ENCODE peak calls at places on chromosomes 6 and 20, in six cellular contexts. E, G, W, V, Q and C are unnamed samples.
A peak's percentile ranks its signal among the peaks of the same experiment; 100 is the strongest.

GRCh38 chr6:170067923-170068360 is 222.9 kb downstream of the DLL1 start:
- DNase-seq in E (no peak), G (no peak), W (peak; percentile 11), V (no peak), Q (no peak), C (no peak)

GRCh38 chr6:89217308-89217999 is at the start of gene GABRR1:
- DNase-seq in E (no peak), G (no peak), W (no peak), V (no peak), Q (no peak), C (no peak)

GRCh38 chr6:52087498-52087999 is at the start of gene PKHD1:
- DNase-seq in E (peak; percentile 4), G (no peak), W (no peak), V (no peak), Q (no peak), C (no peak)

GRCh38 chr6:130000526-130001228 is 17.7 kb upstream of the L3MBTL3 start:
- DNase-seq in E (no peak), G (no peak), W (no peak), V (no peak), Q (no peak), C (no peak)

GRCh38 chr20:62370115-62370806 is 3.1 kb upstream of the LAMA5 start:
- DNase-seq in E (no peak), G (no peak), W (no peak), V (no peak), Q (peak; percentile 47), C (no peak)

GRCh38 chr6:53347250-53347920 is 1.4 kb downstream of the ELOVL5 start:
- DNase-seq in E (peak; percentile 77), G (no peak), W (no peak), V (no peak), Q (no peak), C (peak; percentile 46)

GRCh38 chr6:24408719-24409410 is 6.1 kb downstream of the MRS2 start:
- DNase-seq in E (no peak), G (no peak), W (no peak), V (no peak), Q (no peak), C (no peak)

GRCh38 chr6:136889271-136890193 is 32.6 kb upstream of the SLC35D3 start:
- DNase-seq in E (no peak), G (no peak), W (no peak), V (no peak), Q (no peak), C (no peak)

GRCh38 chr20:62208805-62209755 is 11.0 kb downstream of the HRH3 start:
- DNase-seq in E (no peak), G (no peak), W (no peak), V (no peak), Q (no peak), C (no peak)

GRCh38 chr6:116011520-116011919 is 49.2 kb downstream of the FRK start:
- DNase-seq in E (no peak), G (no peak), W (no peak), V (no peak), Q (no peak), C (no peak)

GRCh38 chr6:107740496-107741190 is 83.5 kb downstream of the SCML4 start:
- DNase-seq in E (peak; percentile 48), G (no peak), W (no peak), V (no peak), Q (no peak), C (no peak)

GRCh38 chr6:43286995-43287716 is 10.9 kb upstream of the SLC22A7 start:
- DNase-seq in E (no peak), G (no peak), W (no peak), V (no peak), Q (no peak), C (no peak)

GRCh38 chr6:139060332-139060731 is 31.8 kb downstream of the ABRACL start:
- DNase-seq in E (no peak), G (no peak), W (no peak), V (no peak), Q (no peak), C (no peak)

GRCh38 chr6:31400467-31401289 is 2.7 kb upstream of the MICA start:
- DNase-seq in E (peak; percentile 89), G (peak; percentile 38), W (peak; percentile 81), V (peak; percentile 86), Q (peak; percentile 77), C (peak; percentile 60)

GRCh38 chr20:24830649-24831048 is 118.4 kb upstream of the CST7 start:
- DNase-seq in E (no peak), G (no peak), W (no peak), V (no peak), Q (no peak), C (no peak)

GRCh38 chr6:109059148-109059547 is 35.5 kb downstream of the SESN1 start:
- DNase-seq in E (no peak), G (no peak), W (no peak), V (no peak), Q (no peak), C (no peak)

GRCh38 chr6:47631248-47632196 is 66.9 kb upstream of the ADGRF4 start:
- DNase-seq in E (peak; percentile 72), G (no peak), W (no peak), V (no peak), Q (no peak), C (no peak)

GRCh38 chr6:114304304-114304887 is 38.4 kb downstream of the HS3ST5 start:
- DNase-seq in E (peak; percentile 15), G (no peak), W (no peak), V (no peak), Q (no peak), C (no peak)

GRCh38 chr20:53903652-53903987 is 166.8 kb downstream of the BCAS1 start:
- DNase-seq in E (no peak), G (no peak), W (no peak), V (no peak), Q (no peak), C (no peak)

GRCh38 chr6:54252496-54252895 is 55.7 kb upstream of the TINAG start:
- DNase-seq in E (no peak), G (no peak), W (no peak), V (no peak), Q (no peak), C (no peak)

GRCh38 chr6:5203571-5203970 is 57.2 kb downstream of the LYRM4 start:
- DNase-seq in E (no peak), G (no peak), W (no peak), V (peak; percentile 34), Q (no peak), C (no peak)

GRCh38 chr6:148746363-148747144 is at the start of gene UST:
- DNase-seq in E (peak; percentile 83), G (peak; percentile 77), W (peak; percentile 88), V (peak; percentile 85), Q (peak; percentile 83), C (peak; percentile 53)

GRCh38 chr6:28643017-28643740 is 117.5 kb downstream of the GPX5 start:
- DNase-seq in E (no peak), G (no peak), W (no peak), V (no peak), Q (no peak), C (no peak)

GRCh38 chr20:55253765-55254164 is 751.6 kb downstream of the CBLN4 start:
- DNase-seq in E (no peak), G (no peak), W (no peak), V (no peak), Q (no peak), C (no peak)

GRCh38 chr6:135115411-135116293 is 61.0 kb upstream of the HBS1L start:
- DNase-seq in E (no peak), G (no peak), W (no peak), V (no peak), Q (no peak), C (no peak)

GRCh38 chr6:128964233-128964755 is 81.4 kb downstream of the LAMA2 start:
- DNase-seq in E (no peak), G (no peak), W (no peak), V (no peak), Q (no peak), C (no peak)
- H3K4me3 ChIP-seq in E (no peak overlapping the region), G (no peak overlapping the region), W (no peak overlapping the region), V (no peak overlapping the region), Q (no peak overlapping the region), C (no peak overlapping the region)

GRCh38 chr6:168536665-168537249 is 95.8 kb downstream of the SMOC2 start:
- DNase-seq in E (no peak), G (no peak), W (no peak), V (no peak), Q (no peak), C (no peak)
- H3K27ac ChIP-seq in E (no peak overlapping the region), G (peak overlapping the region; percentile 10), W (peak overlapping the region; percentile 73), V (peak overlapping the region; percentile 74), Q (peak overlapping the region; percentile 43), C (no peak overlapping the region)

GRCh38 chr6:2893276-2893675 is 9.8 kb downstream of the SERPINB9 start:
- DNase-seq in E (peak; percentile 60), G (no peak), W (no peak), V (no peak), Q (no peak), C (no peak)

GRCh38 chr6:2896741-2897140 is 6.4 kb downstream of the SERPINB9 start:
- DNase-seq in E (no peak), G (no peak), W (no peak), V (no peak), Q (no peak), C (no peak)

GRCh38 chr6:2890981-2891767 is 11.9 kb downstream of the SERPINB9 start:
- DNase-seq in E (peak; percentile 72), G (no peak), W (no peak), V (no peak), Q (no peak), C (no peak)

GRCh38 chr6:2891768-2892170 is 11.3 kb downstream of the SERPINB9 start:
- DNase-seq in E (peak; percentile 99), G (no peak), W (no peak), V (no peak), Q (no peak), C (peak; percentile 65)

DNA sequence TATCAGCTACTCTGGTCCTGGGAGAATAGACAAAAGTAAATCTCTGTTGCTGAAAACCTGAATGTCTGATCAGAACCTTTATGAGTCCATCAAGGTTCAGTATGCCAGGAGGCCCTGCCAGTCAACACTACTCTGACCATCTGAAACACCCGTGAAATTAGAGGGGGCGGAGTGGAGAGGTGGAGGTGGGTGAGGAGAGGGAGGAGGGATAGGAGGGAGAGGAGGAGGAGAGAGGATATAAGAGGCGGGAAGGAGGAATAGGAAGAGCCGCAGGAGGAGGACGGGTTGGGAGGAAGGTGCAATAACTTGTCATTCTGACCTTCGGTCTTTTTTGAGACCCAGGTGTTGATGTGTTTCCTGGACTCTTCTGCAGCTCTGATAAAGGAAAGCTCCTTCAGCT is 8.0 kb downstream of the SERPINB9 start:
- DNase-seq in E (no peak), G (no peak), W (no peak), V (no peak), Q (no peak), C (no peak)
- H3K36me3 ChIP-seq in E (peaks cover 95% of the 10 kb centered on the region), G (peaks cover 18% of the 10 kb centered on the region), W (no peaks in the 10 kb centered on the region), V (peaks cover 93% of the 10 kb centered on the region), Q (peaks cover 18% of the 10 kb centered on the region), C (peaks cover 63% of the 10 kb centered on the region)

DNA sequence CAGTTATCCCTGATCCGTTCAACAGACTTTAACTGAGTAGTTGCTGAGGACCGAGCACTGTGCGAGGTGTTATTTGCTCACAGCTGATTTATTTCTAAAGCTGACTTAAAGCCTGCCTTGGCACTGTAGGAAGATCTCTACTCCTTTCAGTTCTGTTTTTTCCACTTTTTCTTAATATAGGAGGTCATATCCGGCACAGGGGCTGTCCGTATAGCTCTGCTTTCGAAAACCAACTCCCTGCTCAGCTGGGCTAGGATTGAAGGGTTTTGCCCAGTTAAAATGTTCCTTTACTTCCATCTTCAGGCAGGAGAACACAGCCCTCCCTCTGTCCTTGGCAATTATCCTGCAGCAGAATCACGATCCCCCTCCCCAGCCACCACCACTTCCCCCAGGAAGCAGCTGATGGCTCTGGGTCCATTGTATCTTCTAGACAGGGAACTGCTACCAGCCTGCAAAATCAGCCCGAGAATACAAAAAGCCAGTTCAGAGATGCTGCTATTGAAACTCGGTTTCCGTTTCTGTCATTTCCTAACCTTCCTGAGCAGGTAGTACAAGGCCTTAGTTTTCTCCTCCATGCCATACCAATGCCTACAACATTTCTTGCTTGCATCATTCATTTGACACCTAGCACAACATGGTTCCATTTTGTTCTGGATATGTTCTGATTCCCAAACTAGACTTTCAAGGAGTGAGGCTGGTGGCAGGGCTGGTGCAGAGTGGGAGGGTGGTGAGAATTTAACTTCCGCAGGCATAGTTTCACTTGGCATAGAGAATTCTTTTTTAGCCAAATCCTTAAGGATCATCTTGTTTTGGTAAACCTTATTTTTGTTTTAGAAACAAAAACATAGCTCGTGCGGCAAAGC is 53.8 kb downstream of the FAM50B start:
- DNase-seq in E (no peak), G (no peak), W (no peak), V (no peak), Q (no peak), C (no peak)
- H3K4me3 ChIP-seq in E (no peak overlapping the region), G (no peak overlapping the region), W (no peak overlapping the region), V (no peak overlapping the region), Q (no peak overlapping the region), C (no peak overlapping the region)